ENCODE peak calls at places on chromosomes 7 and 10, in four cellular contexts. V, N, W and Y are unnamed samples.

GRCh38 chr7:122199171-122199570 is 55.1 kb upstream of the AASS start:
- DNase-seq in V (no peak), N (no peak), W (no peak), Y (no peak)

GRCh38 chr7:73749931-73750776 is 11.6 kb upstream of the ABHD11 start:
- DNase-seq in V (no peak), N (no peak), W (no peak), Y (no peak)

GRCh38 chr7:158309844-158310763 is 277.5 kb downstream of the PTPRN2 start:
- DNase-seq in V (no peak), N (no peak), W (no peak), Y (no peak)

GRCh38 chr10:91073301-91073780 is 147.1 kb upstream of the PCGF5 start:
- DNase-seq in V (no peak), N (no peak), W (no peak), Y (no peak)

GRCh38 chr7:152733286-152733934 is 26.1 kb upstream of the ACTR3B start:
- DNase-seq in V (no peak), N (no peak), W (no peak), Y (no peak)

GRCh38 chr7:41655470-41655869 is 47.4 kb downstream of the INHBA start:
- DNase-seq in V (no peak), N (no peak), W (no peak), Y (no peak)

GRCh38 chr10:24685958-24686540 is 37.6 kb downstream of the ARHGAP21 start:
- DNase-seq in V (no peak), N (no peak), W (no peak), Y (no peak)

GRCh38 chr7:121621947-121622346 is 225.8 kb upstream of the FAM3C start:
- DNase-seq in V (no peak), N (no peak), W (no peak), Y (no peak)

GRCh38 chr7:1357601-1358271 is 101.5 kb downstream of the MICALL2 start:
- DNase-seq in V (no peak), N (no peak), W (no peak), Y (peak; percentile 40)

GRCh38 chr7:68245688-68246087 is 1249.1 kb downstream of the TYW1 start:
- DNase-seq in V (no peak), N (no peak), W (no peak), Y (no peak)

GRCh38 chr7:133545613-133546012 is 292.7 kb downstream of the EXOC4 start:
- DNase-seq in V (no peak), N (no peak), W (peak; percentile 32), Y (no peak)

GRCh38 chr7:73533742-73534141 is 11.6 kb upstream of the BAZ1B start:
- DNase-seq in V (no peak), N (no peak), W (no peak), Y (no peak)

GRCh38 chr10:124745678-124746077 is 1.5 kb upstream of the FAM53B start:
- DNase-seq in V (no peak), N (no peak), W (peak; percentile 40), Y (no peak)

GRCh38 chr7:106071356-106071998 is 40.6 kb downstream of the SYPL1 start:
- DNase-seq in V (no peak), N (no peak), W (no peak), Y (no peak)

GRCh38 chr10:18195060-18195799 is 55.0 kb downstream of the CACNB2 start:
- DNase-seq in V (no peak), N (no peak), W (peak; percentile 19), Y (no peak)

GRCh38 chr7:1968397-1969111 is 264.2 kb downstream of the MAD1L1 start:
- DNase-seq in V (no peak), N (peak; percentile 16), W (no peak), Y (no peak)

GRCh38 chr7:106501605-106502580 is 159.1 kb downstream of the CCDC71L start:
- DNase-seq in V (no peak), N (no peak), W (no peak), Y (no peak)

GRCh38 chr7:21426286-21426957 is 1.5 kb upstream of the SP4 start:
- DNase-seq in V (no peak), N (no peak), W (no peak), Y (no peak)

GRCh38 chr7:23960361-23960760 is 250.3 kb downstream of the STK31 start:
- DNase-seq in V (no peak), N (no peak), W (no peak), Y (no peak)

DNA sequence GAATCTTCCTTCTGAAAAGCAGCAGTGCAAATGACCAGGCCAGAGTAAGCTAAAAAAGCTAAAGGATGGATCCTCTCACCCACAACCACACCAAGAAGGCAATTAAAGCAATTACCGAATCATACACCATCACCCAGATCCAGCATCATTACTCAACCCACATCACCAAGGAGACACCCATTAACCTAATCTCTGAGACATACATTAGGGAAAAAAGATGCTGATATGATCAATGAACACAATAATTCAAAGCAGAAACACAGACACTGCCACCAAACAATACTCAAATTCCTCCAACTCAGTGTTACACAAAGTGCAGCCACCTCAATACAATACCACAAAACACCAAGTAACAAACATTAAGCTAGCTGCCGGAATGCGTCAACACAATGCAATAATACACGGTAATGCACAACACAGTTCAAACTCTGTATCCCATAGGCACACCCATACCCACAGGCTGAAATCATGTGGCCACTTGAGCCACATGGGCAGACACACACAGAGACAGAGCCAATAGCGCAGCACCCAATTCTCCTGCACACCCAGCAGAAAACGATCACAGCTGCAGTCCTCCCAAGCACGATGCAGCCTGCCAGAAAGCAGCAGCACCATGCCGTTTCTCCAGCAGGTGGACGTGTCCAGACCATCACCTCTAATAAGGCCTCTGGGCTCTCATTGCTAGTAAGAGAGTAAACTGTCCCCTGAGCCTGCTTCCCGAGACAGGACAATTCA is 21.5 kb downstream of the PAX2 start:
- DNase-seq in V (no peak), N (no peak), W (no peak), Y (no peak)
- TF ChIP-seq CTCF in V (no peak), N (no peak), W (no peak), Y (no peak)

DNA sequence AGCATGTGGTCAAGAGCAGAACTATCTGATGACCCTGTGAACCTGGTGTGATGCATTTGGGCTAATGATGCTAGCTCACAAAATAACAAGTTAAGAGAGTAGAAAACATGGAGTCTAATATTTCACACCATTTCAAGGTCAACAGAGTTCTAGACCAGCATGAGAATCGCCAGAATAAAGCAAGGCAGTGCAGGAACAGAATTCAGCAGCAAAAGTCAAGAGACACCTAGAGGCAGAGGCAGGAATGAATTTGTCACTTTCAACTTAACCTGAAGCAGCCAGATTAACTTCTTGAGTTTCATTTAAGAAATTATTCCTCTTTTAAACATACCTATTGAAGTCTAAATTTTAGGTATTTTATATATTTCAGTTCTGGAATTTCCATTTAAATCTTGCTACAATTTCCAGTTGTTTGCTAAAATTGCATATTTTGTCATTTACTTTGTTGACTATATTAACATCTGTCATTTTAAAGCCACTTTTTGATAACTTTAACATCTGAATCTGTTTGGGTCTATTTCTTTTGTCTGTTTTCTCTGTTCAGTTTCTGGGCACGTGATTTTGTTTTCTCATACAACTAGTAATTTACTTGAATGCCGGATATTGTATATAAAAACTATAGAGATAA is 44.2 kb upstream of the PRSS58 start:
- DNase-seq in V (no peak), N (no peak), W (no peak), Y (no peak)
- TF ChIP-seq CTCF in V (no peak), N (peak; percentile 47), W (peak; percentile 62), Y (peak; percentile 60)

DNA sequence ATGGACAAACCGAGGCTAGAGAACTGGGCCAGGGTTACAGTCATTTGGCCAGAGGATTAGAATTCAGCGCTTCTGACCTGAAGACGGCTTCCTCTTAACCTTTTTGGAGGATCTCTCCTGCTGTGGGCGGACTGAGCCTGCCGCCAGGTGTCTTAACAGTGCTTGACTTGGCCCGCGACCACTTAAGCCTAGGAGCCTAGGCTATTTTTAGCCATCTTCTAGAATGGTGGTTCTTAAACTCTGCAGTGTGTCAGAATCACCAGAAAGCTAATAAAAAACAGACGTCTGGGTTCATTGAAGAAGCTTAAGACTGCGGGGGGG is 722 bp downstream of the MDH2 start:
- DNase-seq in V (no peak), N (no peak), W (no peak), Y (no peak)
- TF ChIP-seq CTCF in V (no peak), N (no peak), W (peak; percentile 5), Y (no peak)

GRCh38 chr10:123624086-123624485 is 42.1 kb upstream of the GPR26 start:
- DNase-seq in V (no peak), N (no peak), W (no peak), Y (no peak)
- TF ChIP-seq CTCF in V (no peak), N (no peak), W (no peak), Y (no peak)

DNA sequence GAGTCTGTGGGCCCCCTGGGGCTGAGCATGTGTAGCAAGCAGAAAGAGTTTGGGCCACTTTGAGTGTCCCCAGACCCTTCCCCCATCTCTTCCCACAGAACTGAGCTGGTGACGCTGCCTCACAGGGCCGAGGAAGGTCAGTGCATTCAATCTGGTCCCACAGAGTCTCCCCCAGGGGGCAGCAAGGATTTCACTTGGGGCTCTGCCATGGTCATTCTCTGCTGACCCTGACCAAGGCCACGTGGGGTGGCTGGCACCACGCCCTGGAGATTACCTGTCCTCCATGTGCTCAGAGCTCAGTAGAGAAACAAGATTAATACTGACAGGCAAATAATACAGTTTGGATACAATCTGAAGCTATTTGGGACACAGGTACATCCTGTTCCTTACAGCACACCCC is 30.2 kb downstream of the ADRA2A start:
- DNase-seq in V (no peak), N (peak; percentile 70), W (no peak), Y (no peak)
- TF ChIP-seq CTCF in V (no peak), N (no peak), W (no peak), Y (no peak)

GRCh38 chr7:126179916-126180315 is 1072.8 kb downstream of the GRM8 start:
- DNase-seq in V (no peak), N (no peak), W (no peak), Y (no peak)

GRCh38 chr7:126178865-126179264 is 1073.9 kb downstream of the GRM8 start:
- DNase-seq in V (no peak), N (no peak), W (no peak), Y (no peak)

GRCh38 chr7:126177779-126178178 is 1075.0 kb downstream of the GRM8 start:
- DNase-seq in V (no peak), N (no peak), W (no peak), Y (no peak)
- TF ChIP-seq CTCF in V (no peak), N (no peak), W (no peak), Y (no peak)

GRCh38 chr10:104350146-104350635 is 3.4 kb upstream of the CFAP58 start:
- DNase-seq in V (no peak), N (no peak), W (no peak), Y (no peak)
- TF ChIP-seq CTCF in V (peak; percentile 57), N (peak; percentile 67), W (peak; percentile 64), Y (peak; percentile 66)

GRCh38 chr7:16404631-16405030 is 16.7 kb downstream of the CRPPA start:
- DNase-seq in V (no peak), N (no peak), W (no peak), Y (no peak)

GRCh38 chr7:16411391-16411790 is 9.9 kb downstream of the CRPPA start:
- DNase-seq in V (no peak), N (no peak), W (no peak), Y (no peak)

GRCh38 chr7:16412535-16413247 is 8.6 kb downstream of the CRPPA start:
- DNase-seq in V (no peak), N (no peak), W (no peak), Y (no peak)

DNA sequence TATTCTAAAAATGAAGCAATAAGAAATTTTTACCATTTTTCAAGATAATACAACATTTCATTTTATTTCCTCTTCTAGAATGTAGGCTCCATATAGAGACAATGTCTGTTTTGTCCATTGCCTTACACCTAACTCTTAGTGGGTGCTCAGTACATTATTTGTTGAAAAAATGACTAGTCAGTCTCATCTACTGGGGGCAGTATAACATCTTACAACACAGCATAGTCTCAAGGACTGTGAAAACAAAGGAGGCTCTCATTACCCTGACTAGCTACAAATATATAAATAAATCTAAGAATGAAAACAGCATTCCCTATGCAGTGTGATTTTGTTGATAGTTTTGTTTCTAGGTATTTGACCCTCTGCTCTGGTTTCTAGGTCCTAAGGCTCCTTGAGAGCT is 11.6 kb downstream of the CRPPA start:
- DNase-seq in V (no peak), N (no peak), W (no peak), Y (no peak)
- TF ChIP-seq CTCF in V (no peak), N (no peak), W (no peak), Y (no peak)